ENCODE peak calls at places on chromosomes 7 and 10, in four cellular contexts. V, P, J and F are unnamed samples.

GRCh38 chr10:72162978-72163377 is 52.8 kb upstream of the ANAPC16 start:
- DNase-seq in P (no peak), V (no peak), J (no peak), F (peak; percentile 88)

GRCh38 chr10:58023341-58024073 is 244.2 kb downstream of the IPMK start:
- DNase-seq in P (no peak), V (no peak), J (peak; percentile 31), F (no peak)

GRCh38 chr7:23470290-23471089 is at the start of gene IGF2BP3:
- DNase-seq in J (peak; percentile 91), P (peak; percentile 88), V (peak; percentile 87), F (peak; percentile 87)

GRCh38 chr10:26269754-26270153 is 53.2 kb downstream of the GAD2 start:
- DNase-seq in J (peak; percentile 38), V (peak; percentile 33), P (no peak), F (no peak)

GRCh38 chr7:151539055-151539714 is 19.5 kb upstream of the RHEB start:
- DNase-seq in V (peak; percentile 78), J (no peak), P (no peak), F (no peak)

GRCh38 chr10:23813687-23814086 is 374.8 kb downstream of the OTUD1 start:
- DNase-seq in J (no peak), V (no peak), P (no peak), F (no peak)

GRCh38 chr10:74875966-74876365 is 49.6 kb downstream of the KAT6B start:
- DNase-seq in J (peak; percentile 44), P (no peak), V (no peak), F (no peak)

GRCh38 chr7:82388138-82388537 is 55.4 kb downstream of the CACNA2D1 start:
- DNase-seq in J (no peak), V (peak; percentile 51), P (no peak), F (no peak)

GRCh38 chr7:28169166-28169713 is 11.4 kb downstream of the JAZF1 start:
- DNase-seq in J (no peak), V (no peak), P (no peak), F (no peak)

GRCh38 chr10:77837248-77837924 is 89.2 kb downstream of the DLG5 start:
- DNase-seq in V (peak; percentile 57), P (peak; percentile 83), J (no peak), F (peak; percentile 68)

GRCh38 chr7:151233111-151233701 is 923 bp downstream of the CHPF2 start:
- DNase-seq in J (peak; percentile 45), V (peak; percentile 82), P (no peak), F (no peak)

GRCh38 chr10:89158446-89158845 is 48.7 kb downstream of the CH25H start:
- DNase-seq in V (no peak), J (no peak), P (no peak), F (no peak)

GRCh38 chr7:44257618-44258422 is 57.0 kb downstream of the YKT6 start:
- DNase-seq in P (no peak), V (peak; percentile 87), J (peak; percentile 67), F (peak; percentile 89)

GRCh38 chr10:31618541-31619291 is 299.7 kb downstream of the ZEB1 start:
- DNase-seq in V (no peak), J (no peak), P (no peak), F (no peak)

GRCh38 chr10:93815304-93816091 is 57.8 kb downstream of the LGI1 start:
- DNase-seq in P (no peak), V (peak; percentile 58), J (no peak), F (no peak)

GRCh38 chr7:138387755-138388475 is 72.1 kb upstream of the TRIM24 start:
- DNase-seq in P (peak; percentile 8), V (no peak), J (no peak), F (no peak)

GRCh38 chr7:74023037-74023436 is 4.9 kb upstream of the ELN start:
- DNase-seq in V (peak; percentile 83), P (no peak), J (peak; percentile 15), F (no peak)

GRCh38 chr7:20799566-20800377 is 13.1 kb upstream of the SP8 start:
- DNase-seq in P (no peak), J (no peak), V (no peak), F (no peak)

GRCh38 chr10:1706711-1707110 is 30.6 kb downstream of the ADARB2 start:
- DNase-seq in V (no peak), P (no peak), J (no peak), F (no peak)

GRCh38 chr7:95730493-95731280 is 41.7 kb upstream of the DYNC1I1 start:
- DNase-seq in J (peak; percentile 16), V (no peak), P (no peak), F (no peak)

GRCh38 chr10:5895804-5896203 is 5.8 kb downstream of the FBH1 start:
- DNase-seq in J (no peak), P (no peak), V (no peak), F (peak; percentile 45)

GRCh38 chr10:71099731-71100361 is 112.5 kb upstream of the UNC5B start:
- DNase-seq in P (no peak), J (no peak), V (no peak), F (no peak)

GRCh38 chr10:48678041-48678440 is 6.6 kb upstream of the WDFY4 start:
- DNase-seq in V (no peak), P (no peak), J (no peak), F (no peak)

GRCh38 chr10:70588852-70589570 is 13.5 kb downstream of the PRF1 start:
- DNase-seq in J (no peak), V (no peak), P (no peak), F (no peak)

GRCh38 chr7:35555934-35556333 is 139.0 kb downstream of the HERPUD2 start:
- DNase-seq in V (no peak), P (no peak), J (peak; percentile 43), F (no peak)

GRCh38 chr10:71312840-71313789 is 5.9 kb upstream of the SLC29A3 start:
- DNase-seq in J (no peak), V (no peak), P (no peak), F (no peak)

GRCh38 chr7:145692237-145692950 is 424.2 kb upstream of the CNTNAP2 start:
- DNase-seq in J (no peak), P (no peak), V (no peak), F (no peak)

GRCh38 chr7:47389923-47390630 is 191.8 kb downstream of the TNS3 start:
- DNase-seq in P (no peak), J (no peak), V (no peak), F (no peak)

GRCh38 chr10:80163741-80164341 is 31.3 kb downstream of the PLAC9 start:
- DNase-seq in J (no peak), P (no peak), V (no peak), F (no peak)

GRCh38 chr7:42489299-42489698 is 252.3 kb upstream of the GLI3 start:
- DNase-seq in J (no peak), V (no peak), P (no peak), F (no peak)

GRCh38 chr7:131249003-131249402 is 78.7 kb upstream of the MKLN1 start:
- DNase-seq in V (no peak), P (no peak), J (no peak), F (no peak)

GRCh38 chr7:77930496-77930895 is 131.9 kb downstream of the PHTF2 start:
- DNase-seq in V (no peak), J (no peak), P (no peak), F (no peak)

GRCh38 chr7:82714883-82715282 is 271.3 kb upstream of the CACNA2D1 start:
- DNase-seq in J (no peak), V (no peak), P (no peak), F (no peak)

GRCh38 chr10:89576022-89576421 is 40.6 kb upstream of the SLC16A12 start:
- DNase-seq in J (no peak), P (no peak), V (no peak), F (no peak)

GRCh38 chr7:33357846-33358245 is 228.5 kb downstream of the BBS9 start:
- DNase-seq in J (no peak), V (no peak), P (no peak), F (no peak)

DNA sequence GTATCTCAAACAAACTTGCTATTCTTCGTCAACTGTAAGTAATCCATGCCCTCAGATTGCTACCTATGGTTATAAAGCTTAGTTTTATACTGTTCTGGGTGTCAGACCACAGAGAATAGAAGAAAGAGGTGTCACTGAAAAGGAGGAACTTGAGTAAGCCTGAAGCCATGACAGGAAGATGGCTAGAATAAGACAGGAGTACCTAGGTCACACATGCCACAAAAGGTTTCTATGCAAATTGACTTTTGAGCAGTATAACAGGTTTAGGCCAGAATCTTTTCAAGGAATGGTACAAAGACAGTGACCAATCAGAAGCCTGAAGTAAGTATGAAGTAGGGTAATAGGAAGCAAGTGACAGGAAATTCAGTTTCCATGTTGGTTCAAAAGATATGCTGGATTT is 23.5 kb downstream of the FBXW4 start:
- DNase-seq in P (no peak), V (no peak), J (no peak), F (peak; percentile 60)
- TF ChIP-seq TCF12 in P (no peak), V (no peak), J (no peak), F (no peak)

DNA sequence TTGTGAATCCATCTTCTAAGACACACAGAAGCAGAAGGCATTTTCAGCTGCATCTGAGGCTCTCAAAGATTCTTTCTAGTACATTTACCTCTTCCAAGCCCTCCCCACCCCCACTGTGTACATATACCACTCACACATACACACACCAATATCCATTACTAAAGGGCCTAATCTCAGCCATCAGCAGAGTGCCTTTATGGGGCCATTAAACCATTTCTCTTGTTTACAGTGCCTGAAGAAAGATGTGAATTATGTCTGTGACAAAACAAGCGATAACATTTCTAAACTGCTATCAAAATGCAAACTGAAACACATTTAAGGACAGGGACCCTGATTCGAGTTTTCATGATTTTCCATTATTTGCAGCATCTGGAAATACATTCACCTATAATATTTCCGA is 40.0 kb downstream of the ETV1 start:
- DNase-seq in P (no peak), J (no peak), V (peak; percentile 74), F (no peak)
- TF ChIP-seq TCF12 in P (no peak), J (no peak), V (peak; percentile 68), F (no peak)

GRCh38 chr10:43859016-43859525 is 210.4 kb upstream of the ZNF32 start:
- DNase-seq in V (no peak), P (peak; percentile 6), J (no peak), F (no peak)

GRCh38 chr10:43854042-43854441 is 205.4 kb upstream of the ZNF32 start:
- DNase-seq in J (peak; percentile 30), V (no peak), P (peak; percentile 10), F (no peak)

GRCh38 chr10:43857206-43857952 is 208.7 kb upstream of the ZNF32 start:
- DNase-seq in J (no peak), P (peak; percentile 19), V (peak; percentile 69), F (no peak)

GRCh38 chr10:43855667-43856210 is 207.1 kb upstream of the ZNF32 start:
- DNase-seq in J (no peak), V (peak; percentile 49), P (peak; percentile 11), F (no peak)

GRCh38 chr10:43856299-43856698 is 207.6 kb upstream of the ZNF32 start:
- DNase-seq in J (no peak), V (no peak), P (peak; percentile 8), F (no peak)
- TF ChIP-seq TCF12 in J (no peak), V (no peak), P (no peak), F (no peak)

DNA sequence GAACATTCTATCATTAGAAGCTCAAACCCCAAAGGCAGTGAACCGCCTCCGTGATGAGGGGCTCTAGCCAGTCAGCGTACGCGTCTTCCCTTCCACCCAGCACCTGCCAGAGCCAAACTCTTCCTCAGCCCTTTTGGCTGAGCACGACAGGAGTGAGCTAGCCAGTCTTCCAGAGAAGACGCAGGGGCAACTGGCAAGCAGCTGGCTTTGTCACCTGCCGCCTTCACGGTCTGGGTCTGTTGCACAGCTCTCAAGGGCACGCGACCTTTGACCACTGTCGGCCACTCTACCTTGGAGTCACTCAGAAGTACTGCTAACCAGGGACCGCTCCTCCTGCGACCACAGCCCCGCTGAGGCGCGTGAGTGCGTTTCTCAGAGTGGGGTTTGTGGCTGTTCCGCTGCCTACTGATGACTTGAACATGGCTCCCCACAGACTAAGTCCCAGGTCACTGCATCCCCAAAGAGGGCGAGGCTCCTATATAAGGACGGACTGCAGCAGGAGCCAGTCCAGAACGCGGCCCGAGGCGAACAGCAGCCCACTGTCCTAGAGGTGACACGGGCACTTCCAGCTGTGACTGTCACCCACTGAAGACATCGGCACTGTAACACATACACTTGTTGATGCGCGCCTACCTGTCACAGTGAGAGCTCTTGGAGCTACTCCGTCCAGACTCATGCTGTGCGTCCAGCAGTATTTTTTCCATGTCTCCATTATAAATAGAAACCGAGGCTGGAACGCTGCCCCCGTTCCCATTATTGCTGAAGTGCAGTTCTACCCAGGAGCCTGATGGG is 8.4 kb downstream of the BNIP3 start:
- DNase-seq in V (no peak), P (no peak), J (no peak), F (no peak)
- TF ChIP-seq TCF12 in V (no peak), P (no peak), J (no peak), F (no peak)